ENCODE peak calls at places on chromosomes 2 and 18, in eight cellular contexts. U, K, Z, H, M, W, N and A are unnamed samples.

GRCh38 chr2:6845312-6845711 is 20.4 kb downstream of the CMPK2 start:
- DNase-seq in Z (peak; percentile 25), K (no peak), M (no peak), H (peak; percentile 31), W (no peak), U (no peak), N (no peak), A (no peak)

GRCh38 chr2:176104338-176105077 is 2.6 kb upstream of the HOXD11 start:
- DNase-seq in N (no peak), Z (no peak), H (peak; percentile 44), M (no peak), K (peak; percentile 46), W (peak; percentile 62), U (no peak), A (no peak)

GRCh38 chr2:190948671-190949070 is 65.3 kb downstream of the STAT1 start:
- DNase-seq in M (no peak), N (peak; percentile 80), H (peak; percentile 29), Z (peak; percentile 56), W (no peak), U (peak; percentile 48), K (no peak), A (no peak)

GRCh38 chr2:113157108-113157896 is 16.5 kb upstream of the PSD4 start:
- DNase-seq in W (no peak), M (no peak), N (peak; percentile 55), K (no peak), H (peak; percentile 66), U (peak; percentile 81), Z (peak; percentile 75), A (peak; percentile 71)

GRCh38 chr18:62959481-62959880 is 244.1 kb downstream of the PHLPP1 start:
- DNase-seq in U (no peak), K (no peak), N (no peak), M (no peak), H (no peak), Z (no peak), W (no peak), A (no peak)

GRCh38 chr2:149562304-149562703 is 25.3 kb downstream of the MMADHC start:
- DNase-seq in W (no peak), N (no peak), M (peak; percentile 11), H (no peak), K (no peak), Z (no peak), U (peak; percentile 29), A (no peak)

GRCh38 chr2:23751747-23752265 is 175.1 kb downstream of the ATAD2B start:
- DNase-seq in M (no peak), H (no peak), W (no peak), K (no peak), U (no peak), Z (no peak), N (no peak), A (no peak)

GRCh38 chr2:147968571-147968970 is 52.0 kb downstream of the ORC4 start:
- DNase-seq in M (no peak), Z (no peak), U (no peak), N (no peak), W (no peak), H (no peak), K (no peak), A (no peak)

GRCh38 chr2:217481577-217481976 is 521.2 kb downstream of the TNS1 start:
- DNase-seq in N (no peak), H (no peak), U (no peak), M (no peak), W (no peak), K (no peak), Z (no peak), A (no peak)

GRCh38 chr2:234952270-234953115 is 676 bp downstream of the SH3BP4 start:
- DNase-seq in M (no peak), N (no peak), K (no peak), U (peak; percentile 24), H (peak; percentile 2), Z (no peak), W (no peak), A (no peak)

GRCh38 chr2:111632661-111633060 is 251.3 kb downstream of the ANAPC1 start:
- DNase-seq in K (no peak), W (no peak), N (no peak), Z (no peak), M (no peak), U (no peak), H (peak; percentile 75), A (no peak)

GRCh38 chr2:96860065-96861029 is 2.5 kb upstream of the ANKRD39 start:
- DNase-seq in H (peak; percentile 71), N (no peak), W (no peak), Z (no peak), U (no peak), K (no peak), M (no peak), A (no peak)

GRCh38 chr2:2116657-2117056 is 214.4 kb downstream of the MYT1L start:
- DNase-seq in M (no peak), U (no peak), K (no peak), Z (no peak), N (no peak), H (no peak), W (no peak), A (no peak)

GRCh38 chr2:32622570-32623310 is 5.1 kb upstream of the TTC27 start:
- DNase-seq in K (no peak), W (no peak), U (no peak), M (no peak), Z (no peak), N (no peak), H (no peak), A (no peak)

GRCh38 chr2:12931211-12931844 is 214.6 kb downstream of the TRIB2 start:
- DNase-seq in K (no peak), M (peak; percentile 69), U (peak; percentile 19), N (peak; percentile 35), H (no peak), W (peak; percentile 4), Z (peak; percentile 56), A (peak; percentile 55)

GRCh38 chr2:120175000-120175581 is 48.1 kb downstream of the TMEM185B start:
- DNase-seq in U (peak; percentile 53), W (peak; percentile 26), Z (peak; percentile 73), M (no peak), H (no peak), N (peak; percentile 47), K (no peak), A (peak; percentile 63)

GRCh38 chr2:135473567-135473966 is 57.5 kb downstream of the ZRANB3 start:
- DNase-seq in W (peak; percentile 3), M (no peak), U (no peak), H (peak; percentile 45), Z (peak; percentile 24), N (peak; percentile 3), K (no peak), A (peak; percentile 24)

GRCh38 chr18:10015288-10015701 is 101.5 kb downstream of the VAPA start:
- DNase-seq in W (no peak), M (no peak), K (peak; percentile 64), N (peak; percentile 21), Z (peak; percentile 87), H (no peak), U (no peak), A (peak; percentile 45)

GRCh38 chr18:75496151-75496550 is 68.6 kb upstream of the SMIM21 start:
- DNase-seq in U (no peak), N (no peak), Z (no peak), H (no peak), M (no peak), W (no peak), K (no peak), A (no peak)

GRCh38 chr18:79869591-79870368 is 72.0 kb downstream of the KCNG2 start:
- DNase-seq in W (no peak), Z (no peak), K (peak; percentile 55), U (no peak), M (no peak), N (no peak), H (no peak), A (no peak)

GRCh38 chr2:66189598-66189997 is 245.3 kb upstream of the MEIS1 start:
- DNase-seq in U (peak; percentile 6), N (peak; percentile 40), K (no peak), Z (peak; percentile 90), M (no peak), H (no peak), W (no peak), A (peak; percentile 42)

GRCh38 chr2:43363086-43363485 is 136.7 kb upstream of the ZFP36L2 start:
- DNase-seq in U (no peak), Z (no peak), H (no peak), N (no peak), M (no peak), K (no peak), W (no peak), A (no peak)